ENCODE peak calls at places on chromosome 11, in ten cellular contexts. V is EL; E is NCI-H774; Y is fibroblast of villous mesenchyme; T is activated naive CD4-positive, alpha-beta T cell treated with anti-CD3 and anti-CD28 coated beads, Interleukin-2, amount 50 U/mL, for 16 hours; M is fibroblast of lung; J is coronary artery; P is stimulated activated CD8-positive, alpha-beta memory T cell treated with anti-CD3 and anti-CD28 coated beads, Interleukin-4, amount 100 ng/mL, for 24 hours; L is CD8-positive, alpha-beta T cell; D is transverse colon. G is an unnamed sample.

GRCh38 chr11:126138636-126139540 is 72.6 kb downstream of the RPUSD4 start:
- DNase-seq in L (no peak), Y (no peak), E (no peak), V (no peak), P (no peak), D (no peak), T (no peak), J (no peak), M (no peak), G (no peak)

GRCh38 chr11:66848671-66849500 is 5.6 kb downstream of the RCE1 start:
- DNase-seq in V (no peak), Y (no peak), P (no peak), J (peak; percentile 70), L (no peak), D (no peak), T (no peak), M (no peak), E (no peak), G (no peak)

GRCh38 chr11:63537293-63538101 is 889 bp downstream of the PLAAT4 start:
- DNase-seq in M (peak; percentile 68), T (no peak), D (peak; percentile 44), J (peak; percentile 86), L (no peak), V (peak; percentile 31), E (no peak), Y (peak; percentile 77), P (no peak), G (no peak)

GRCh38 chr11:126345759-126346585 is 9.5 kb upstream of the ST3GAL4 start:
- DNase-seq in D (no peak), E (no peak), Y (peak; percentile 91), J (no peak), M (peak; percentile 63), P (no peak), V (peak; percentile 70), T (no peak), L (no peak), G (peak; percentile 37)

GRCh38 chr11:79173615-79174014 is 267.2 kb downstream of the TENM4 start:
- DNase-seq in Y (peak; percentile 70), L (no peak), J (no peak), M (peak; percentile 81), V (no peak), T (no peak), P (no peak), D (no peak), E (no peak), G (no peak)

GRCh38 chr11:250740-251299 is 14.0 kb downstream of the PSMD13 start:
- DNase-seq in E (no peak), T (peak; percentile 78), M (peak; percentile 59), L (peak; percentile 77), J (no peak), Y (peak; percentile 63), V (peak; percentile 46), P (peak; percentile 68), D (peak; percentile 70), G (peak; percentile 64)

GRCh38 chr11:134541355-134541754 is 129.3 kb upstream of the B3GAT1 start:
- DNase-seq in T (no peak), V (no peak), E (no peak), L (no peak), M (no peak), Y (no peak), J (peak; percentile 54), P (no peak), D (no peak), G (no peak)

GRCh38 chr11:2791521-2792375 is 92.0 kb upstream of the KCNQ1OT1 start:
- DNase-seq in D (peak; percentile 14), V (no peak), T (peak; percentile 50), P (no peak), E (peak; percentile 40), M (no peak), J (peak; percentile 74), L (no peak), Y (no peak), G (no peak)

GRCh38 chr11:26134481-26135355 is 197.2 kb upstream of the ANO3 start:
- DNase-seq in E (no peak), P (no peak), J (no peak), L (no peak), T (no peak), Y (peak; percentile 29), D (no peak), V (no peak), M (peak; percentile 54), G (no peak)

GRCh38 chr11:129861702-129862107 is 33.7 kb downstream of the NFRKB start:
- DNase-seq in E (no peak), P (no peak), J (peak; percentile 64), T (no peak), Y (peak; percentile 92), V (peak; percentile 97), D (peak; percentile 72), M (peak; percentile 90), L (no peak), G (peak; percentile 61)

GRCh38 chr11:69499216-69499945 is 17.9 kb downstream of the LINC01488 start:
- DNase-seq in T (no peak), E (no peak), D (no peak), V (peak; percentile 17), L (no peak), J (no peak), Y (no peak), M (no peak), P (no peak), G (no peak)

GRCh38 chr11:95066721-95067041 is at the start of gene SRSF8:
- DNase-seq in M (no peak), T (no peak), Y (no peak), V (no peak), P (no peak), J (no peak), D (no peak), L (no peak), E (peak; percentile 83), G (no peak)

GRCh38 chr11:119363081-119363861 is 16.8 kb upstream of the MFRP start:
- DNase-seq in Y (no peak), L (no peak), P (no peak), E (no peak), J (no peak), M (no peak), D (no peak), T (no peak), V (no peak), G (no peak)

GRCh38 chr11:118277312-118277711 is 13.2 kb upstream of the MPZL2 start:
- DNase-seq in E (no peak), P (no peak), T (no peak), V (peak; percentile 45), L (no peak), M (no peak), D (no peak), Y (no peak), J (no peak), G (no peak)

GRCh38 chr11:128735935-128736610 is 42.2 kb downstream of the FLI1 start:
- DNase-seq in T (no peak), D (no peak), V (no peak), M (no peak), P (no peak), E (no peak), J (no peak), Y (no peak), L (no peak), G (no peak)

GRCh38 chr11:64226507-64227051 is 505 bp downstream of the NUDT22 start:
- DNase-seq in E (peak; percentile 73), L (no peak), Y (no peak), D (peak; percentile 82), M (no peak), V (peak; percentile 37), T (peak; percentile 49), J (peak; percentile 79), P (no peak), G (peak; percentile 79)

GRCh38 chr11:75518771-75519653 is 6.7 kb downstream of the GDPD5 start:
- DNase-seq in P (no peak), V (no peak), Y (no peak), E (no peak), J (no peak), M (no peak), T (no peak), L (no peak), D (no peak), G (no peak)

G was measured in colonic mucosa.